ENCODE peak calls at places on chromosome 17, in six cellular contexts. D, J, C, S, U and N are unnamed samples.

GRCh38 chr17:44872131-44872768 is 24.6 kb downstream of the HIGD1B start:
- DNase-seq in D (no peak), J (no peak), C (peak; percentile 26), S (no peak), U (no peak), N (no peak)

GRCh38 chr17:65055280-65055707 is 1.2 kb downstream of the GNA13 start:
- DNase-seq in D (no peak), J (no peak), C (no peak), S (no peak), U (no peak), N (no peak)

GRCh38 chr17:19726615-19727376 is 10.4 kb upstream of the SLC47A2 start:
- DNase-seq in D (no peak), J (no peak), C (no peak), S (no peak), U (no peak), N (no peak)

GRCh38 chr17:63478814-63479494 is 2.1 kb downstream of the ACE start:
- DNase-seq in D (peak; percentile 92), J (peak; percentile 86), C (peak; percentile 65), S (peak; percentile 81), U (peak; percentile 88), N (peak; percentile 60)

GRCh38 chr17:39738568-39738901 is 797 bp downstream of the GRB7 start:
- DNase-seq in D (peak; percentile 71), J (peak; percentile 58), C (no peak), S (peak; percentile 82), U (peak; percentile 70), N (peak; percentile 54)

GRCh38 chr17:60077672-60078519 is 825 bp downstream of the HEATR6 start:
- DNase-seq in D (no peak), J (peak; percentile 10), C (no peak), S (no peak), U (no peak), N (no peak)

GRCh38 chr17:45895969-45896793 is 1.8 kb downstream of the MAPT start:
- DNase-seq in D (peak; percentile 45), J (peak; percentile 48), C (no peak), S (peak; percentile 29), U (no peak), N (no peak)

GRCh38 chr17:57485566-57485865 is 229.2 kb downstream of the MSI2 start:
- DNase-seq in D (no peak), J (no peak), C (no peak), S (no peak), U (no peak), N (no peak)

GRCh38 chr17:64638552-64639198 is 23.4 kb downstream of the SMURF2 start:
- DNase-seq in D (no peak), J (no peak), C (no peak), S (no peak), U (no peak), N (no peak)

GRCh38 chr17:7001562-7001961 is 5.7 kb downstream of the ALOX12 start:
- DNase-seq in D (peak; percentile 65), J (peak; percentile 52), C (no peak), S (no peak), U (no peak), N (no peak)

GRCh38 chr17:62665599-62665998 is 38.1 kb downstream of the MRC2 start:
- DNase-seq in D (no peak), J (no peak), C (no peak), S (no peak), U (no peak), N (no peak)

GRCh38 chr17:29972277-29972676 is 30.8 kb downstream of the EFCAB5 start:
- DNase-seq in D (no peak), J (no peak), C (no peak), S (no peak), U (no peak), N (no peak)

GRCh38 chr17:67555855-67556254 is 161.9 kb upstream of the NOL11 start:
- DNase-seq in D (no peak), J (no peak), C (no peak), S (no peak), U (no peak), N (no peak)

GRCh38 chr17:61255609-61256008 is 144.0 kb upstream of the TBX2 start:
- DNase-seq in D (no peak), J (no peak), C (no peak), S (no peak), U (no peak), N (no peak)

GRCh38 chr17:75843577-75844529 is at the start of gene UNC13D:
- DNase-seq in D (no peak), J (no peak), C (no peak), S (peak; percentile 27), U (peak; percentile 58), N (no peak)

GRCh38 chr17:27756467-27757371 is 43.6 kb downstream of the NOS2 start:
- DNase-seq in D (peak; percentile 73), J (peak; percentile 64), C (peak; percentile 42), S (peak; percentile 23), U (peak; percentile 69), N (no peak)

GRCh38 chr17:29615492-29616299 is 7.0 kb downstream of the CORO6 start:
- DNase-seq in D (peak; percentile 73), J (peak; percentile 94), C (peak; percentile 88), S (peak; percentile 61), U (peak; percentile 92), N (no peak)

GRCh38 chr17:76530826-76531500 is 6.5 kb downstream of the CYGB start:
- DNase-seq in D (no peak), J (no peak), C (no peak), S (no peak), U (no peak), N (no peak)

GRCh38 chr17:81241648-81242420 is 2.7 kb downstream of the NDUFAF8 start:
- DNase-seq in D (peak; percentile 63), J (peak; percentile 81), C (peak; percentile 52), S (no peak), U (peak; percentile 64), N (no peak)

GRCh38 chr17:3981455-3981854 is 17.2 kb upstream of the ATP2A3 start:
- DNase-seq in D (no peak), J (no peak), C (no peak), S (no peak), U (no peak), N (no peak)

GRCh38 chr17:17164156-17164555 is 42.0 kb downstream of the PLD6 start:
- DNase-seq in D (no peak), J (no peak), C (no peak), S (no peak), U (no peak), N (no peak)

GRCh38 chr17:58267347-58268324 is 13.1 kb downstream of the MPO start:
- DNase-seq in D (no peak), J (no peak), C (no peak), S (no peak), U (no peak), N (no peak)

DNA sequence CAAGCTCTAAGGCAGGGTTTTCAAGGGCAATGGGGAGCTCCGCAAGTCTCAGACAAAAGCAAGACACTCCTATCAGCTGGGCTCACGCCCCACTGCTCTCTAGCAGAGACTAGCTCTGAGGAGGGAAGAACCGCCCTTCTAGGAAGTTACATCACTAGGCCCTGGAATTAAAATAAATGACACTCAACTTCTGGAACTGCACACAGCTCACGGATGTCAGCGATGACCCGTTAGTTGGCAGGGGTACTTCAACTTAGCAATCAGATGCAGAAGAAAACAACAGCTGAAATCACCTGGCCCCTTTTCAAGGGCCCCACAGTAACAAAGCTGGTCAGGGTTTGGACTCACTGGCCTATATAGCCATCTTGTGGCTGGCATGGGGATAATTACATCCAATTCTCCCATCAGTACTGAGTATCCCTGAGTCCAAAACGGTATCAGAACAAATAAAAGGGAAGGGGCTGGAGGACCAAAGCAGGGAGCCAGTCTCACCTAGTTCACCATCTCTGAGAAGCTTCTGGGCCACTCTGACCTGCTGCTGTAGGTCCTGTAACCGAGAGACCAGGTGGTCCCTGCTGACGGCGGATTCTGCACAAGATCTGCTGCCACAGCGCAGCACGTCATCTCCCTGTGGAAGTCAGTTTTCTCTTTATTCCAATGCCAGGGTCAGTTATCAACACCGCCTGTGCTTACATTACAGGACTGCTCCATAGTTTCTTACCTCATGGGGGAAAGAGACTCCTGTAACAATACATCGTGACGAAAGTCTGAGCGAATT is 22.2 kb downstream of the SERPINF1 start:
- DNase-seq in D (peak; percentile 68), J (peak; percentile 65), C (peak; percentile 97), S (peak; percentile 46), U (peak; percentile 63), N (no peak)
- TF ChIP-seq CTCF in D (peak; percentile 77), J (peak; percentile 67), C (peak; percentile 72), S (peak; percentile 81), U (peak; percentile 60), N (peak; percentile 82)

GRCh38 chr17:72406501-72406900 is 285.7 kb downstream of the SOX9 start:
- DNase-seq in D (no peak), J (no peak), C (no peak), S (no peak), U (no peak), N (peak; percentile 80)

GRCh38 chr17:72408122-72408382 is 287.2 kb downstream of the SOX9 start:
- DNase-seq in D (no peak), J (no peak), C (no peak), S (no peak), U (no peak), N (no peak)

GRCh38 chr17:72409405-72410002 is 288.7 kb downstream of the SOX9 start:
- DNase-seq in D (no peak), J (no peak), C (no peak), S (no peak), U (no peak), N (no peak)

GRCh38 chr17:72407336-72408121 is 286.7 kb downstream of the SOX9 start:
- DNase-seq in D (peak; percentile 93), J (no peak), C (peak; percentile 34), S (peak; percentile 98), U (peak; percentile 81), N (peak; percentile 95)

DNA sequence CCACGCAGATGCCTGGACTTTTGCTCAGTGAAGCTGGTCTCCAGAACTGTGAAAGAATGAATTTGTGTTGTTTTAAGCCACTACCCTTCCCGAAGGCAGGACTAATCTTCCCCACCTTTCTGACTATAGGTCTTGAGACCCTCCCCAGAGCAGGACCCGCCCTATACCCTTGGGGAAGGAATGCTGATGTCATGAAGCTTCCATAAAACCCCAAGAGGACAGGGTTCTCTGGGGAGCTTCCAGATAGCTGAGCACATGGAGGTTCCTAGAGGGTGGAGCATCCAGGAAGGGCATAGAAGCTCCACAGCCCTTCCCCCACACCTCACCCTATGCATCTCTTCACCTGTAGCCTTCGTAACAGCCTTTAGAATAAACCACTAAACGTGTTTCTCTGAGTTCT is 287.8 kb downstream of the SOX9 start:
- DNase-seq in D (no peak), J (no peak), C (no peak), S (no peak), U (no peak), N (no peak)
- H3K27ac ChIP-seq in D (peak overlapping the region; percentile 76), J (no peak overlapping the region), C (no peak overlapping the region), S (peak overlapping the region; percentile 92), U (no peak overlapping the region), N (peak overlapping the region; percentile 80)

GRCh38 chr17:43403846-43404245 is 5.1 kb downstream of the ARL4D start:
- DNase-seq in D (no peak), J (peak; percentile 43), C (no peak), S (no peak), U (no peak), N (no peak)
- H3K4me1 ChIP-seq in D (peaks cover 49% of the 10 kb centered on the region), J (peaks cover 27% of the 10 kb centered on the region), C (no peaks in the 10 kb centered on the region), S (peaks cover 33% of the 10 kb centered on the region), U (peaks cover 46% of the 10 kb centered on the region), N (peaks cover 5% of the 10 kb centered on the region)

DNA sequence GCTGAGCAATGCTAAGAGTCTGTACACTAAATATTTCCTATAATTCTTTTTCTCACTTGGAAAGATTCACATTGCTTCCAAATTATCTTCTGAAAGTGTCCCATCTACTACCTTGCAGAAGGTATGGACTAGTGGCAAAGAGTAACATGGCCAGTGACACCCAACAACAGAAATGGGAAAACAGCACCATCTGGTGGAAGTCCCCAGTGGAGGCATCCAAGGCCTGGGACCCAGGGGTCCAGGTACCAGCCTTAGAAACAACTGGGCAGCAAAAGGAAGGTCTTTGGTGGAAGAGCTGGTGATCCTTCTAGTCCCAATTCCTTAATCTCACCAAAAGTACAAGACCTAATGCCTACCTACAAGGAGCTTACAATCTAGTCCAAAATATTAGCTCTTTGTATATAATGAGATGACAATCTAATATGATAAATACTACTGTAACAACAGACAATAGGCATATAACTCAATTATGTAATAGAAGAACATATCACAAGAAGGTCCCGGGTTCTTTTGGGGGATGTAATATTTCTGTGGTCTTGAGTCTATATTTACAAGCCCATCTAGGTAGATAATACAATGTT is 55.3 kb downstream of the SKAP1 start:
- DNase-seq in D (peak; percentile 74), J (peak; percentile 74), C (peak; percentile 24), S (peak; percentile 1), U (peak; percentile 43), N (no peak)
- TF ChIP-seq CTCF in D (peak; percentile 85), J (peak; percentile 77), C (no peak), S (peak; percentile 58), U (peak; percentile 52), N (peak; percentile 61)